ENCODE peak calls at places on chromosomes 6 and 20, in six cellular contexts. One of them, this sample, is unnamed.

GRCh38 chr6:116059713-116060571 is 749 bp downstream of the FRK start:
- DNase-seq in dermis microvascular lymphatic vessel endothelial cell: no peak
- DNase-seq in NCI-H1417: no peak
- DNase-seq in left lung: peak
- DNase-seq in AML-193: peak
- DNase-seq in omental fat pad: no peak
- DNase-seq in this sample: peak

GRCh38 chr6:13508711-13509705 is 21.6 kb upstream of the GFOD1 start:
- DNase-seq in dermis microvascular lymphatic vessel endothelial cell: no peak
- DNase-seq in NCI-H1417: no peak
- DNase-seq in left lung: no peak
- DNase-seq in AML-193: no peak
- DNase-seq in omental fat pad: no peak
- DNase-seq in this sample: no peak

GRCh38 chr6:39452306-39452705 is 129.8 kb upstream of the KCNK16 start:
- DNase-seq in dermis microvascular lymphatic vessel endothelial cell: peak
- DNase-seq in NCI-H1417: no peak
- DNase-seq in left lung: no peak
- DNase-seq in AML-193: no peak
- DNase-seq in omental fat pad: no peak
- DNase-seq in this sample: peak

GRCh38 chr6:52213127-52213526 is 27.0 kb downstream of the IL17A start:
- DNase-seq in dermis microvascular lymphatic vessel endothelial cell: no peak
- DNase-seq in NCI-H1417: no peak
- DNase-seq in left lung: no peak
- DNase-seq in AML-193: no peak
- DNase-seq in omental fat pad: no peak
- DNase-seq in this sample: no peak

GRCh38 chr6:3363296-3364025 is 93.4 kb downstream of the SLC22A23 start:
- DNase-seq in dermis microvascular lymphatic vessel endothelial cell: no peak
- DNase-seq in NCI-H1417: no peak
- DNase-seq in left lung: peak
- DNase-seq in AML-193: no peak
- DNase-seq in omental fat pad: no peak
- DNase-seq in this sample: peak

GRCh38 chr20:17520583-17520982 is 10.6 kb downstream of the BFSP1 start:
- DNase-seq in dermis microvascular lymphatic vessel endothelial cell: peak
- DNase-seq in NCI-H1417: no peak
- DNase-seq in left lung: no peak
- DNase-seq in AML-193: no peak
- DNase-seq in omental fat pad: no peak
- DNase-seq in this sample: peak

GRCh38 chr6:64415936-64416335 is 780.3 kb downstream of the PHF3 start:
- DNase-seq in dermis microvascular lymphatic vessel endothelial cell: no peak
- DNase-seq in NCI-H1417: no peak
- DNase-seq in left lung: no peak
- DNase-seq in AML-193: no peak
- DNase-seq in omental fat pad: no peak
- DNase-seq in this sample: no peak

GRCh38 chr20:63011798-63012197 is 5.0 kb upstream of the BHLHE23 start:
- DNase-seq in dermis microvascular lymphatic vessel endothelial cell: no peak
- DNase-seq in NCI-H1417: peak
- DNase-seq in left lung: no peak
- DNase-seq in AML-193: no peak
- DNase-seq in omental fat pad: no peak
- DNase-seq in this sample: peak

GRCh38 chr6:38508286-38508685 is 131.4 kb downstream of the BTBD9 start:
- DNase-seq in dermis microvascular lymphatic vessel endothelial cell: no peak
- DNase-seq in NCI-H1417: no peak
- DNase-seq in left lung: no peak
- DNase-seq in AML-193: no peak
- DNase-seq in omental fat pad: no peak
- DNase-seq in this sample: no peak

This sample was measured in MCF 10A.